ENCODE peak calls at places on chromosome 12, in ten cellular contexts. One of them, this sample, is unnamed.

GRCh38 chr12:52947738-52948423 is 1.0 kb upstream of the KRT18 start:
- DNase-seq in fibroblast of pulmonary artery: no peak
- DNase-seq in Panc1: no peak
- DNase-seq in epithelial cell of proximal tubule: no peak
- DNase-seq in psoas muscle: no peak
- DNase-seq in body of pancreas: no peak
- DNase-seq in tibial artery: no peak
- DNase-seq in cardiac fibroblast: no peak
- DNase-seq in foreskin fibroblast: no peak
- DNase-seq in IMR-90: no peak
- DNase-seq in this sample: no peak

GRCh38 chr12:52062167-52063080 is 7.4 kb upstream of the ATG101 start:
- DNase-seq in body of pancreas: no peak
- DNase-seq in tibial artery: no peak
- DNase-seq in IMR-90: no peak
- DNase-seq in epithelial cell of proximal tubule: no peak
- DNase-seq in cardiac fibroblast: no peak
- DNase-seq in Panc1: no peak
- DNase-seq in psoas muscle: no peak
- DNase-seq in foreskin fibroblast: no peak
- DNase-seq in fibroblast of pulmonary artery: no peak
- DNase-seq in this sample: no peak

GRCh38 chr12:78101946-78102635 is 271.4 kb downstream of the NAV3 start:
- DNase-seq in fibroblast of pulmonary artery: no peak
- DNase-seq in Panc1: no peak
- DNase-seq in epithelial cell of proximal tubule: no peak
- DNase-seq in psoas muscle: no peak
- DNase-seq in cardiac fibroblast: no peak
- DNase-seq in body of pancreas: no peak
- DNase-seq in foreskin fibroblast: no peak
- DNase-seq in IMR-90: no peak
- DNase-seq in tibial artery: no peak
- DNase-seq in this sample: no peak

GRCh38 chr12:89632778-89633177 is 75.9 kb downstream of the ATP2B1 start:
- DNase-seq in foreskin fibroblast: no peak
- DNase-seq in epithelial cell of proximal tubule: no peak
- DNase-seq in fibroblast of pulmonary artery: no peak
- DNase-seq in cardiac fibroblast: no peak
- DNase-seq in psoas muscle: no peak
- DNase-seq in body of pancreas: no peak
- DNase-seq in tibial artery: no peak
- DNase-seq in Panc1: no peak
- DNase-seq in IMR-90: no peak
- DNase-seq in this sample: no peak

GRCh38 chr12:2791086-2791485 is 3.7 kb upstream of the FKBP4 start:
- DNase-seq in epithelial cell of proximal tubule: no peak
- DNase-seq in cardiac fibroblast: no peak
- DNase-seq in IMR-90: no peak
- DNase-seq in tibial artery: no peak
- DNase-seq in Panc1: no peak
- DNase-seq in fibroblast of pulmonary artery: no peak
- DNase-seq in psoas muscle: no peak
- DNase-seq in foreskin fibroblast: no peak
- DNase-seq in body of pancreas: no peak
- DNase-seq in this sample: no peak

GRCh38 chr12:26347300-26347699 is 151.9 kb downstream of the SSPN start:
- DNase-seq in foreskin fibroblast: no peak
- DNase-seq in cardiac fibroblast: no peak
- DNase-seq in epithelial cell of proximal tubule: no peak
- DNase-seq in tibial artery: no peak
- DNase-seq in body of pancreas: no peak
- DNase-seq in fibroblast of pulmonary artery: no peak
- DNase-seq in IMR-90: no peak
- DNase-seq in Panc1: no peak
- DNase-seq in psoas muscle: no peak
- DNase-seq in this sample: no peak

GRCh38 chr12:121285856-121286255 is 10.7 kb downstream of the CAMKK2 start:
- DNase-seq in Panc1: no peak
- DNase-seq in tibial artery: no peak
- DNase-seq in body of pancreas: no peak
- DNase-seq in cardiac fibroblast: no peak
- DNase-seq in IMR-90: no peak
- DNase-seq in epithelial cell of proximal tubule: no peak
- DNase-seq in foreskin fibroblast: no peak
- DNase-seq in psoas muscle: no peak
- DNase-seq in fibroblast of pulmonary artery: no peak
- DNase-seq in this sample: no peak

GRCh38 chr12:69534389-69534822 is 50.9 kb upstream of the CCT2 start:
- DNase-seq in Panc1: peak
- DNase-seq in body of pancreas: peak
- DNase-seq in epithelial cell of proximal tubule: peak
- DNase-seq in tibial artery: peak
- DNase-seq in IMR-90: peak
- DNase-seq in fibroblast of pulmonary artery: peak
- DNase-seq in foreskin fibroblast: peak
- DNase-seq in psoas muscle: no peak
- DNase-seq in cardiac fibroblast: peak
- DNase-seq in this sample: peak

DNA sequence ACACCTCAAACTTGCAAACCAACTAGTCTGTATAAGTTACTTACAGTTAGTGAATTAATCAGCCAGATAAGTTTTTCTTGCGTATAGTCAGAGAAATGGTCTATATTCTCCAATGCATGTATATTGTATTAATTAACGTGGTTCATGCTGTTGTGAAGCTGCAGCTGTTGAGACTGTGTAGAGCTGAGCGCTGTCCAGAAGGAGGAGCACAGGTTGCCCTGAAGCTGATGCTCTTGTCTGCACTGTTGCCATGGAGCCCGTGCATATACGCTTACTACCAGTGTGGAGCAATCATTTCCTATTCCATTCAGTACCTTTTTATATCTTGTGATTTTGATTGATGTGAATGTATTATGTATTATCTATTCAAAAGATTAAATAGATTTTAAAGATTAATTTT is 74.3 kb upstream of the ARID2 start:
- DNase-seq in fibroblast of pulmonary artery: peak
- DNase-seq in IMR-90: peak
- DNase-seq in tibial artery: no peak
- DNase-seq in Panc1: no peak
- DNase-seq in epithelial cell of proximal tubule: no peak
- DNase-seq in foreskin fibroblast: no peak
- DNase-seq in psoas muscle: no peak
- DNase-seq in body of pancreas: no peak
- DNase-seq in cardiac fibroblast: peak
- DNase-seq in this sample: no peak
- TF ChIP-seq CTCF in fibroblast of pulmonary artery: no peak
- TF ChIP-seq CTCF in IMR-90: no peak
- TF ChIP-seq CTCF in tibial artery: no peak
- TF ChIP-seq CTCF in Panc1: no peak
- TF ChIP-seq CTCF in epithelial cell of proximal tubule: no peak
- TF ChIP-seq CTCF in foreskin fibroblast: no peak
- TF ChIP-seq CTCF in psoas muscle: no peak
- TF ChIP-seq CTCF in body of pancreas: no peak
- TF ChIP-seq CTCF in cardiac fibroblast: no peak
- TF ChIP-seq CTCF in this sample: no peak

GRCh38 chr12:119005832-119006360 is 24.6 kb downstream of the SRRM4 start:
- DNase-seq in IMR-90: no peak
- DNase-seq in tibial artery: no peak
- DNase-seq in cardiac fibroblast: no peak
- DNase-seq in body of pancreas: no peak
- DNase-seq in foreskin fibroblast: no peak
- DNase-seq in psoas muscle: no peak
- DNase-seq in Panc1: no peak
- DNase-seq in fibroblast of pulmonary artery: no peak
- DNase-seq in epithelial cell of proximal tubule: no peak
- DNase-seq in this sample: no peak

GRCh38 chr12:119006749-119007148 is 25.4 kb downstream of the SRRM4 start:
- DNase-seq in Panc1: no peak
- DNase-seq in tibial artery: no peak
- DNase-seq in IMR-90: no peak
- DNase-seq in psoas muscle: no peak
- DNase-seq in fibroblast of pulmonary artery: no peak
- DNase-seq in foreskin fibroblast: no peak
- DNase-seq in body of pancreas: no peak
- DNase-seq in epithelial cell of proximal tubule: no peak
- DNase-seq in cardiac fibroblast: no peak
- DNase-seq in this sample: no peak

GRCh38 chr12:119011231-119011630 is 29.9 kb downstream of the SRRM4 start:
- DNase-seq in cardiac fibroblast: no peak
- DNase-seq in psoas muscle: no peak
- DNase-seq in Panc1: no peak
- DNase-seq in IMR-90: no peak
- DNase-seq in tibial artery: no peak
- DNase-seq in foreskin fibroblast: no peak
- DNase-seq in fibroblast of pulmonary artery: no peak
- DNase-seq in body of pancreas: no peak
- DNase-seq in epithelial cell of proximal tubule: no peak
- DNase-seq in this sample: no peak

GRCh38 chr12:119012179-119012578 is 30.8 kb downstream of the SRRM4 start:
- DNase-seq in IMR-90: no peak
- DNase-seq in epithelial cell of proximal tubule: no peak
- DNase-seq in body of pancreas: no peak
- DNase-seq in foreskin fibroblast: no peak
- DNase-seq in Panc1: no peak
- DNase-seq in fibroblast of pulmonary artery: no peak
- DNase-seq in psoas muscle: no peak
- DNase-seq in tibial artery: no peak
- DNase-seq in cardiac fibroblast: no peak
- DNase-seq in this sample: no peak

DNA sequence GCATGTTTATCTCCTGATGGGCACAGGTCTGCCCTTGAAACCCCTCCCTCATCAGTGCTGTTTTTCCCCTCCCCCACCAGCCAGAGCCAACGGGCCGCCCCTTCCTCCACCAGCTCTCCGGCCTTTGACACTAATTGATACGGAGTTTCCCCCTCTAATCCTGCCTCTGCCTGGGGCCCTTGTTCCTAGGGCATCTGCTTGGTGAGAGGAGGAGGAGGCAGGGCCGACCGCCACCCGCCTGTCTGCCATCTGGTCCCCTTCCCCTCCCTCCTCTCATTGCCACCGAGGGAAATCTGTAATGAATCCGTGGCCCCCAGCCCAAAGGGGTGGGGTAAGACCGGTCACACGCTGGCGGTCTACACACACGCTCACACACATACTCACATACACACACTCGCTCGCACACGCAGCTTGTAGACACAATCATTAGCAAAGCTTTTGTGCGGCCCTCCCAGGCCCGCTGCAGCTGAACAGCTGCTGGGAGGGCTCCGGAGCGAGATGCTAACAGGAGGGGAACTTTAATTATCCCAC is 27.4 kb downstream of the SRRM4 start:
- DNase-seq in fibroblast of pulmonary artery: no peak
- DNase-seq in body of pancreas: no peak
- DNase-seq in psoas muscle: no peak
- DNase-seq in Panc1: no peak
- DNase-seq in epithelial cell of proximal tubule: no peak
- DNase-seq in tibial artery: no peak
- DNase-seq in IMR-90: no peak
- DNase-seq in cardiac fibroblast: no peak
- DNase-seq in foreskin fibroblast: no peak
- DNase-seq in this sample: no peak
- H3K4me3 ChIP-seq in fibroblast of pulmonary artery: no peak
- H3K4me3 ChIP-seq in body of pancreas: no peak
- H3K4me3 ChIP-seq in psoas muscle: no peak
- H3K4me3 ChIP-seq in Panc1: no peak
- H3K4me3 ChIP-seq in epithelial cell of proximal tubule: no peak
- H3K4me3 ChIP-seq in tibial artery: no peak
- H3K4me3 ChIP-seq in IMR-90: no peak
- H3K4me3 ChIP-seq in cardiac fibroblast: no peak
- H3K4me3 ChIP-seq in foreskin fibroblast: no peak
- H3K4me3 ChIP-seq in this sample: no peak

DNA sequence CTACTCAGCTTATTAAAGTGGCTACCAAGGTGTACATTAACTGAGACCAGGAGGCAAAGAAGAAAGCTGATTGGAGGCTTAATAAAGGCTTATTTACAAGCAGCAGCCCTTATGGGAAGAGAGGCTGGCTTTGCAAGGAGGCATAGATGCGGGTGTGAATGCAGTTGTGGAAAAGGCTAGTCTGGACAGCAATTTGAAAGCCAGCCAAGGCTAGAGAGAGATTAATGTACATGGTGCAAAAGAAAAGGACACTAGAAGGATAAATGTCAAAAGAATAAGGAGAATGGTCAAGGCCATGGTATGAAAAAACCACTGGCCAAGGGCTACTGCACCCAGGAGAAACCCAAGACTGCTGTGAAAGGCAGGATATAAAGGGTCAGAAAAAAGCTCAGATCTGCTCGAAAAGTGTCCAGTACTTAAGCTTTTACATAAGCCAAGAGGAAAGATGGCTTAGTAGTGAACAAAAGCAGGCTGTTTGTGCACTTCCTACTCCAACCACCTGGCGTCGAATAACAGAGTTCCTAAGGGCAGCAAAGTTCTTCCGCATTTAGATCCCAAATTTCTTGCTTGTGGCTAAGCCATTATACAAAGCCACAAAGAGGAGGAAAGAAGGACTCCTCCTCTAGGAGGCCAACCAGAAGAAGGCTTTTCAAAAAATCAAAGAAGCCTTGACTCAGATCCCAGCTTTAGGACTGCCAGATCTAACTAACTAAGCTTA is 24.0 kb downstream of the KLRK1 start:
- DNase-seq in tibial artery: no peak
- DNase-seq in Panc1: no peak
- DNase-seq in fibroblast of pulmonary artery: peak
- DNase-seq in epithelial cell of proximal tubule: no peak
- DNase-seq in cardiac fibroblast: peak
- DNase-seq in IMR-90: peak
- DNase-seq in foreskin fibroblast: no peak
- DNase-seq in psoas muscle: no peak
- DNase-seq in body of pancreas: no peak
- DNase-seq in this sample: peak
- TF ChIP-seq CTCF in tibial artery: no peak
- TF ChIP-seq CTCF in Panc1: peak
- TF ChIP-seq CTCF in fibroblast of pulmonary artery: peak
- TF ChIP-seq CTCF in epithelial cell of proximal tubule: peak
- TF ChIP-seq CTCF in cardiac fibroblast: peak
- TF ChIP-seq CTCF in IMR-90: peak
- TF ChIP-seq CTCF in foreskin fibroblast: no peak
- TF ChIP-seq CTCF in psoas muscle: peak
- TF ChIP-seq CTCF in body of pancreas: no peak
- TF ChIP-seq CTCF in this sample: peak

GRCh38 chr12:108560321-108560721 is 652 bp downstream of the SART3 start:
- DNase-seq in IMR-90: peak
- DNase-seq in cardiac fibroblast: peak
- DNase-seq in Panc1: no peak
- DNase-seq in psoas muscle: no peak
- DNase-seq in foreskin fibroblast: no peak
- DNase-seq in fibroblast of pulmonary artery: peak
- DNase-seq in body of pancreas: no peak
- DNase-seq in epithelial cell of proximal tubule: no peak
- DNase-seq in tibial artery: no peak
- DNase-seq in this sample: peak

GRCh38 chr12:108563135-108563803 is 873 bp downstream of the ISCU start:
- DNase-seq in body of pancreas: peak
- DNase-seq in Panc1: peak
- DNase-seq in tibial artery: peak
- DNase-seq in cardiac fibroblast: peak
- DNase-seq in IMR-90: peak
- DNase-seq in fibroblast of pulmonary artery: peak
- DNase-seq in foreskin fibroblast: peak
- DNase-seq in psoas muscle: peak
- DNase-seq in epithelial cell of proximal tubule: no peak
- DNase-seq in this sample: peak

GRCh38 chr12:108562348-108563134 is at the start of gene ISCU:
- DNase-seq in epithelial cell of proximal tubule: no peak
- DNase-seq in psoas muscle: peak
- DNase-seq in tibial artery: peak
- DNase-seq in body of pancreas: peak
- DNase-seq in fibroblast of pulmonary artery: peak
- DNase-seq in IMR-90: peak
- DNase-seq in cardiac fibroblast: peak
- DNase-seq in foreskin fibroblast: peak
- DNase-seq in Panc1: peak
- DNase-seq in this sample: peak

GRCh38 chr12:108560752-108561719 is at the start of gene SART3:
- DNase-seq in fibroblast of pulmonary artery: peak
- DNase-seq in epithelial cell of proximal tubule: peak
- DNase-seq in cardiac fibroblast: peak
- DNase-seq in IMR-90: peak
- DNase-seq in psoas muscle: peak
- DNase-seq in tibial artery: peak
- DNase-seq in body of pancreas: peak
- DNase-seq in Panc1: peak
- DNase-seq in foreskin fibroblast: peak
- DNase-seq in this sample: peak

GRCh38 chr12:108561852-108562347 is 496 bp upstream of the ISCU start:
- DNase-seq in epithelial cell of proximal tubule: no peak
- DNase-seq in IMR-90: no peak
- DNase-seq in body of pancreas: no peak
- DNase-seq in psoas muscle: no peak
- DNase-seq in fibroblast of pulmonary artery: no peak
- DNase-seq in Panc1: no peak
- DNase-seq in cardiac fibroblast: no peak
- DNase-seq in tibial artery: no peak
- DNase-seq in foreskin fibroblast: no peak
- DNase-seq in this sample: no peak
- H3K4me3 ChIP-seq in epithelial cell of proximal tubule: peak
- H3K4me3 ChIP-seq in IMR-90: peak
- H3K4me3 ChIP-seq in body of pancreas: peak
- H3K4me3 ChIP-seq in psoas muscle: peak
- H3K4me3 ChIP-seq in fibroblast of pulmonary artery: peak
- H3K4me3 ChIP-seq in Panc1: peak
- H3K4me3 ChIP-seq in cardiac fibroblast: peak
- H3K4me3 ChIP-seq in tibial artery: peak
- H3K4me3 ChIP-seq in foreskin fibroblast: peak
- H3K4me3 ChIP-seq in this sample: peak